ENCODE peak calls at places on chromosomes 2 and 18, in ten cellular contexts. One of them, this sample, is unnamed.

GRCh38 chr18:63758616-63759015 is 16.6 kb upstream of the SERPINB7 start:
- DNase-seq in cardiac fibroblast: no peak
- DNase-seq in foreskin keratinocyte: no peak
- DNase-seq in Right ventricle myocardium superior: no peak
- DNase-seq in MM.1S: no peak
- DNase-seq in activated effector memory CD4-positive, alpha-beta T cell treated with Interleukin-2 at 50 U/mL for 16 hours: no peak
- DNase-seq in GM23248: no peak
- DNase-seq in hypothalamus: no peak
- DNase-seq in hippocampal formation: no peak
- DNase-seq in GM23338: no peak
- DNase-seq in this sample: no peak

GRCh38 chr2:230666885-230667712 is 45.5 kb upstream of the CAB39 start:
- DNase-seq in MM.1S: no peak
- DNase-seq in GM23338: no peak
- DNase-seq in foreskin keratinocyte: peak
- DNase-seq in Right ventricle myocardium superior: no peak
- DNase-seq in GM23248: peak
- DNase-seq in activated effector memory CD4-positive, alpha-beta T cell treated with Interleukin-2 at 50 U/mL for 16 hours: no peak
- DNase-seq in hypothalamus: no peak
- DNase-seq in cardiac fibroblast: peak
- DNase-seq in hippocampal formation: no peak
- DNase-seq in this sample: peak

GRCh38 chr2:486381-486780 is 190.8 kb downstream of the TMEM18 start:
- DNase-seq in activated effector memory CD4-positive, alpha-beta T cell treated with Interleukin-2 at 50 U/mL for 16 hours: no peak
- DNase-seq in GM23248: no peak
- DNase-seq in Right ventricle myocardium superior: no peak
- DNase-seq in cardiac fibroblast: no peak
- DNase-seq in hypothalamus: no peak
- DNase-seq in foreskin keratinocyte: no peak
- DNase-seq in MM.1S: no peak
- DNase-seq in GM23338: no peak
- DNase-seq in hippocampal formation: no peak
- DNase-seq in this sample: no peak

GRCh38 chr2:173264603-173265366 is 89.9 kb upstream of the CDCA7 start:
- DNase-seq in GM23248: no peak
- DNase-seq in foreskin keratinocyte: no peak
- DNase-seq in GM23338: peak
- DNase-seq in hippocampal formation: peak
- DNase-seq in activated effector memory CD4-positive, alpha-beta T cell treated with Interleukin-2 at 50 U/mL for 16 hours: no peak
- DNase-seq in MM.1S: no peak
- DNase-seq in Right ventricle myocardium superior: peak
- DNase-seq in hypothalamus: no peak
- DNase-seq in cardiac fibroblast: no peak
- DNase-seq in this sample: peak

GRCh38 chr18:31162825-31163435 is at the start of gene DSC1:
- DNase-seq in GM23248: no peak
- DNase-seq in hippocampal formation: no peak
- DNase-seq in cardiac fibroblast: no peak
- DNase-seq in Right ventricle myocardium superior: no peak
- DNase-seq in hypothalamus: no peak
- DNase-seq in MM.1S: no peak
- DNase-seq in foreskin keratinocyte: no peak
- DNase-seq in GM23338: no peak
- DNase-seq in activated effector memory CD4-positive, alpha-beta T cell treated with Interleukin-2 at 50 U/mL for 16 hours: no peak
- DNase-seq in this sample: no peak

GRCh38 chr2:111171337-111171930 is 50.7 kb downstream of the BCL2L11 start:
- DNase-seq in GM23338: no peak
- DNase-seq in activated effector memory CD4-positive, alpha-beta T cell treated with Interleukin-2 at 50 U/mL for 16 hours: no peak
- DNase-seq in hypothalamus: no peak
- DNase-seq in Right ventricle myocardium superior: no peak
- DNase-seq in cardiac fibroblast: no peak
- DNase-seq in MM.1S: no peak
- DNase-seq in GM23248: no peak
- DNase-seq in hippocampal formation: no peak
- DNase-seq in foreskin keratinocyte: peak
- DNase-seq in this sample: peak

GRCh38 chr2:63842149-63843061 is 709 bp downstream of the UGP2 start:
- DNase-seq in cardiac fibroblast: peak
- DNase-seq in hypothalamus: no peak
- DNase-seq in GM23338: no peak
- DNase-seq in foreskin keratinocyte: peak
- DNase-seq in Right ventricle myocardium superior: no peak
- DNase-seq in MM.1S: peak
- DNase-seq in GM23248: peak
- DNase-seq in hippocampal formation: peak
- DNase-seq in activated effector memory CD4-positive, alpha-beta T cell treated with Interleukin-2 at 50 U/mL for 16 hours: no peak
- DNase-seq in this sample: no peak

GRCh38 chr2:129702773-129703172 is 276.7 kb upstream of the RAB6C start:
- DNase-seq in foreskin keratinocyte: no peak
- DNase-seq in cardiac fibroblast: no peak
- DNase-seq in hypothalamus: no peak
- DNase-seq in Right ventricle myocardium superior: no peak
- DNase-seq in hippocampal formation: no peak
- DNase-seq in activated effector memory CD4-positive, alpha-beta T cell treated with Interleukin-2 at 50 U/mL for 16 hours: no peak
- DNase-seq in GM23338: no peak
- DNase-seq in GM23248: no peak
- DNase-seq in MM.1S: peak
- DNase-seq in this sample: no peak

GRCh38 chr2:212939777-212940531 is 211.5 kb downstream of the IKZF2 start:
- DNase-seq in activated effector memory CD4-positive, alpha-beta T cell treated with Interleukin-2 at 50 U/mL for 16 hours: no peak
- DNase-seq in GM23248: no peak
- DNase-seq in hypothalamus: no peak
- DNase-seq in cardiac fibroblast: no peak
- DNase-seq in GM23338: peak
- DNase-seq in Right ventricle myocardium superior: no peak
- DNase-seq in MM.1S: no peak
- DNase-seq in foreskin keratinocyte: peak
- DNase-seq in hippocampal formation: no peak
- DNase-seq in this sample: peak

GRCh38 chr2:100200985-100201384 is 58.6 kb upstream of the AFF3 start:
- DNase-seq in GM23248: peak
- DNase-seq in cardiac fibroblast: peak
- DNase-seq in hippocampal formation: no peak
- DNase-seq in Right ventricle myocardium superior: no peak
- DNase-seq in activated effector memory CD4-positive, alpha-beta T cell treated with Interleukin-2 at 50 U/mL for 16 hours: no peak
- DNase-seq in MM.1S: no peak
- DNase-seq in GM23338: no peak
- DNase-seq in hypothalamus: no peak
- DNase-seq in foreskin keratinocyte: peak
- DNase-seq in this sample: no peak

This sample was measured in mesendoderm.